ENCODE peak calls at places on chromosome 13, in nine cellular contexts. One of them, this sample, is unnamed.

GRCh38 chr13:44317752-44318550 is 55.7 kb upstream of the SERP2 start:
- DNase-seq in uterus: no peak
- DNase-seq in Kasumi-1: no peak
- DNase-seq in NCI-H345: no peak
- DNase-seq in activated naive CD8-positive, alpha-beta T cell treated with anti-CD3 and anti-CD28 coated beads for 36 hours: no peak
- DNase-seq in effector CD4-positive, alpha-beta T cell: no peak
- DNase-seq in WTC11: no peak
- DNase-seq in T1000: no peak
- DNase-seq in nephron progenitor cell: no peak
- DNase-seq in this sample: no peak

GRCh38 chr13:105342421-105342820 is 1193.0 kb downstream of the EFNB2 start:
- DNase-seq in T1000: no peak
- DNase-seq in activated naive CD8-positive, alpha-beta T cell treated with anti-CD3 and anti-CD28 coated beads for 36 hours: no peak
- DNase-seq in Kasumi-1: no peak
- DNase-seq in nephron progenitor cell: no peak
- DNase-seq in uterus: no peak
- DNase-seq in NCI-H345: no peak
- DNase-seq in WTC11: no peak
- DNase-seq in effector CD4-positive, alpha-beta T cell: no peak
- DNase-seq in this sample: no peak

GRCh38 chr13:73776137-73776785 is 357.9 kb downstream of the KLF12 start:
- DNase-seq in WTC11: no peak
- DNase-seq in uterus: no peak
- DNase-seq in T1000: no peak
- DNase-seq in nephron progenitor cell: no peak
- DNase-seq in Kasumi-1: no peak
- DNase-seq in NCI-H345: no peak
- DNase-seq in effector CD4-positive, alpha-beta T cell: no peak
- DNase-seq in activated naive CD8-positive, alpha-beta T cell treated with anti-CD3 and anti-CD28 coated beads for 36 hours: no peak
- DNase-seq in this sample: no peak

GRCh38 chr13:48977973-48978372 is 2.3 kb downstream of the FNDC3A start:
- DNase-seq in nephron progenitor cell: no peak
- DNase-seq in activated naive CD8-positive, alpha-beta T cell treated with anti-CD3 and anti-CD28 coated beads for 36 hours: no peak
- DNase-seq in Kasumi-1: peak; percentile 35
- DNase-seq in NCI-H345: no peak
- DNase-seq in uterus: no peak
- DNase-seq in T1000: no peak
- DNase-seq in WTC11: no peak
- DNase-seq in effector CD4-positive, alpha-beta T cell: no peak
- DNase-seq in this sample: no peak

GRCh38 chr13:44259045-44260042 is 114.3 kb upstream of the SERP2 start:
- DNase-seq in activated naive CD8-positive, alpha-beta T cell treated with anti-CD3 and anti-CD28 coated beads for 36 hours: peak; percentile 75
- DNase-seq in effector CD4-positive, alpha-beta T cell: peak; percentile 42
- DNase-seq in uterus: peak; percentile 46
- DNase-seq in nephron progenitor cell: no peak
- DNase-seq in NCI-H345: no peak
- DNase-seq in Kasumi-1: peak; percentile 93
- DNase-seq in WTC11: no peak
- DNase-seq in T1000: no peak
- DNase-seq in this sample: peak; percentile 95

GRCh38 chr13:30158774-30159445 is 148.4 kb downstream of the KATNAL1 start:
- DNase-seq in NCI-H345: no peak
- DNase-seq in activated naive CD8-positive, alpha-beta T cell treated with anti-CD3 and anti-CD28 coated beads for 36 hours: no peak
- DNase-seq in effector CD4-positive, alpha-beta T cell: no peak
- DNase-seq in nephron progenitor cell: no peak
- DNase-seq in WTC11: no peak
- DNase-seq in uterus: peak; percentile 51
- DNase-seq in T1000: no peak
- DNase-seq in Kasumi-1: no peak
- DNase-seq in this sample: peak; percentile 28

GRCh38 chr13:39310961-39311360 is 272.7 kb downstream of the NHLRC3 start:
- DNase-seq in activated naive CD8-positive, alpha-beta T cell treated with anti-CD3 and anti-CD28 coated beads for 36 hours: no peak
- DNase-seq in nephron progenitor cell: no peak
- DNase-seq in T1000: no peak
- DNase-seq in Kasumi-1: no peak
- DNase-seq in uterus: no peak
- DNase-seq in NCI-H345: no peak
- DNase-seq in effector CD4-positive, alpha-beta T cell: no peak
- DNase-seq in WTC11: no peak
- DNase-seq in this sample: no peak

GRCh38 chr13:44648392-44649117 is 72.4 kb upstream of the TSC22D1 start:
- DNase-seq in WTC11: no peak
- DNase-seq in uterus: no peak
- DNase-seq in nephron progenitor cell: no peak
- DNase-seq in T1000: no peak
- DNase-seq in effector CD4-positive, alpha-beta T cell: no peak
- DNase-seq in NCI-H345: no peak
- DNase-seq in Kasumi-1: peak; percentile 35
- DNase-seq in activated naive CD8-positive, alpha-beta T cell treated with anti-CD3 and anti-CD28 coated beads for 36 hours: no peak
- DNase-seq in this sample: peak; percentile 5

GRCh38 chr13:106028916-106029315 is 506.5 kb downstream of the EFNB2 start:
- DNase-seq in Kasumi-1: no peak
- DNase-seq in NCI-H345: no peak
- DNase-seq in activated naive CD8-positive, alpha-beta T cell treated with anti-CD3 and anti-CD28 coated beads for 36 hours: no peak
- DNase-seq in effector CD4-positive, alpha-beta T cell: no peak
- DNase-seq in nephron progenitor cell: no peak
- DNase-seq in uterus: no peak
- DNase-seq in T1000: no peak
- DNase-seq in WTC11: no peak
- DNase-seq in this sample: no peak

GRCh38 chr13:44758595-44759221 is 182.6 kb upstream of the TSC22D1 start:
- DNase-seq in T1000: no peak
- DNase-seq in Kasumi-1: no peak
- DNase-seq in nephron progenitor cell: no peak
- DNase-seq in uterus: no peak
- DNase-seq in WTC11: no peak
- DNase-seq in effector CD4-positive, alpha-beta T cell: no peak
- DNase-seq in NCI-H345: peak; percentile 68
- DNase-seq in activated naive CD8-positive, alpha-beta T cell treated with anti-CD3 and anti-CD28 coated beads for 36 hours: no peak
- DNase-seq in this sample: no peak

GRCh38 chr13:93307166-93307565 is 80.6 kb downstream of the GPC6 start:
- DNase-seq in nephron progenitor cell: no peak
- DNase-seq in WTC11: no peak
- DNase-seq in NCI-H345: no peak
- DNase-seq in T1000: no peak
- DNase-seq in activated naive CD8-positive, alpha-beta T cell treated with anti-CD3 and anti-CD28 coated beads for 36 hours: no peak
- DNase-seq in uterus: no peak
- DNase-seq in Kasumi-1: no peak
- DNase-seq in effector CD4-positive, alpha-beta T cell: no peak
- DNase-seq in this sample: no peak

GRCh38 chr13:74895042-74895811 is 586.7 kb downstream of the TBC1D4 start:
- DNase-seq in NCI-H345: no peak
- DNase-seq in effector CD4-positive, alpha-beta T cell: no peak
- DNase-seq in nephron progenitor cell: no peak
- DNase-seq in activated naive CD8-positive, alpha-beta T cell treated with anti-CD3 and anti-CD28 coated beads for 36 hours: no peak
- DNase-seq in Kasumi-1: peak; percentile 33
- DNase-seq in WTC11: no peak
- DNase-seq in uterus: no peak
- DNase-seq in T1000: no peak
- DNase-seq in this sample: no peak

GRCh38 chr13:66532146-66532545 is 698.0 kb downstream of the PCDH9 start:
- DNase-seq in NCI-H345: no peak
- DNase-seq in T1000: no peak
- DNase-seq in WTC11: no peak
- DNase-seq in Kasumi-1: no peak
- DNase-seq in effector CD4-positive, alpha-beta T cell: no peak
- DNase-seq in nephron progenitor cell: no peak
- DNase-seq in uterus: no peak
- DNase-seq in activated naive CD8-positive, alpha-beta T cell treated with anti-CD3 and anti-CD28 coated beads for 36 hours: no peak
- DNase-seq in this sample: no peak

GRCh38 chr13:39712626-39713025 is 57.2 kb downstream of the COG6 start:
- DNase-seq in uterus: no peak
- DNase-seq in T1000: no peak
- DNase-seq in activated naive CD8-positive, alpha-beta T cell treated with anti-CD3 and anti-CD28 coated beads for 36 hours: no peak
- DNase-seq in Kasumi-1: no peak
- DNase-seq in NCI-H345: no peak
- DNase-seq in effector CD4-positive, alpha-beta T cell: no peak
- DNase-seq in WTC11: no peak
- DNase-seq in nephron progenitor cell: no peak
- DNase-seq in this sample: no peak

GRCh38 chr13:46006688-46007452 is 45.7 kb downstream of the ZC3H13 start:
- DNase-seq in WTC11: no peak
- DNase-seq in activated naive CD8-positive, alpha-beta T cell treated with anti-CD3 and anti-CD28 coated beads for 36 hours: no peak
- DNase-seq in uterus: no peak
- DNase-seq in nephron progenitor cell: no peak
- DNase-seq in NCI-H345: no peak
- DNase-seq in Kasumi-1: no peak
- DNase-seq in T1000: no peak
- DNase-seq in effector CD4-positive, alpha-beta T cell: no peak
- DNase-seq in this sample: no peak

GRCh38 chr13:90511903-90512302 is 835.6 kb upstream of the MIR17HG start:
- DNase-seq in nephron progenitor cell: no peak
- DNase-seq in T1000: no peak
- DNase-seq in Kasumi-1: no peak
- DNase-seq in uterus: no peak
- DNase-seq in WTC11: no peak
- DNase-seq in effector CD4-positive, alpha-beta T cell: no peak
- DNase-seq in activated naive CD8-positive, alpha-beta T cell treated with anti-CD3 and anti-CD28 coated beads for 36 hours: no peak
- DNase-seq in NCI-H345: no peak
- DNase-seq in this sample: no peak

GRCh38 chr13:30681489-30682242 is 53.7 kb upstream of the ALOX5AP start:
- DNase-seq in uterus: peak; percentile 43
- DNase-seq in activated naive CD8-positive, alpha-beta T cell treated with anti-CD3 and anti-CD28 coated beads for 36 hours: no peak
- DNase-seq in T1000: peak; percentile 7
- DNase-seq in Kasumi-1: no peak
- DNase-seq in WTC11: no peak
- DNase-seq in NCI-H345: no peak
- DNase-seq in effector CD4-positive, alpha-beta T cell: no peak
- DNase-seq in nephron progenitor cell: no peak
- DNase-seq in this sample: peak; percentile 35

GRCh38 chr13:28494861-28495585 is at the start of gene FLT1:
- DNase-seq in uterus: peak; percentile 63
- DNase-seq in T1000: no peak
- DNase-seq in activated naive CD8-positive, alpha-beta T cell treated with anti-CD3 and anti-CD28 coated beads for 36 hours: peak; percentile 40
- DNase-seq in WTC11: peak; percentile 84
- DNase-seq in Kasumi-1: no peak
- DNase-seq in NCI-H345: peak; percentile 14
- DNase-seq in effector CD4-positive, alpha-beta T cell: no peak
- DNase-seq in nephron progenitor cell: peak; percentile 71
- DNase-seq in this sample: peak; percentile 72

GRCh38 chr13:114318624-114319023 is 4.3 kb downstream of the CHAMP1 start:
- DNase-seq in nephron progenitor cell: no peak
- DNase-seq in activated naive CD8-positive, alpha-beta T cell treated with anti-CD3 and anti-CD28 coated beads for 36 hours: no peak
- DNase-seq in NCI-H345: no peak
- DNase-seq in WTC11: no peak
- DNase-seq in Kasumi-1: no peak
- DNase-seq in effector CD4-positive, alpha-beta T cell: no peak
- DNase-seq in T1000: no peak
- DNase-seq in uterus: no peak
- DNase-seq in this sample: no peak

GRCh38 chr13:35891973-35892441 is 239.2 kb downstream of the DCLK1 start:
- DNase-seq in uterus: no peak
- DNase-seq in effector CD4-positive, alpha-beta T cell: no peak
- DNase-seq in NCI-H345: no peak
- DNase-seq in Kasumi-1: no peak
- DNase-seq in T1000: no peak
- DNase-seq in WTC11: no peak
- DNase-seq in nephron progenitor cell: no peak
- DNase-seq in activated naive CD8-positive, alpha-beta T cell treated with anti-CD3 and anti-CD28 coated beads for 36 hours: no peak
- DNase-seq in this sample: no peak

GRCh38 chr13:113862766-113863510 is 938 bp downstream of the GAS6 start:
- DNase-seq in WTC11: peak; percentile 55
- DNase-seq in uterus: no peak
- DNase-seq in effector CD4-positive, alpha-beta T cell: no peak
- DNase-seq in T1000: no peak
- DNase-seq in Kasumi-1: no peak
- DNase-seq in nephron progenitor cell: peak; percentile 53
- DNase-seq in NCI-H345: peak; percentile 50
- DNase-seq in activated naive CD8-positive, alpha-beta T cell treated with anti-CD3 and anti-CD28 coated beads for 36 hours: no peak
- DNase-seq in this sample: no peak

GRCh38 chr13:59439776-59440428 is 723.8 kb downstream of the DIAPH3 start:
- DNase-seq in uterus: no peak
- DNase-seq in NCI-H345: no peak
- DNase-seq in Kasumi-1: no peak
- DNase-seq in effector CD4-positive, alpha-beta T cell: no peak
- DNase-seq in nephron progenitor cell: no peak
- DNase-seq in activated naive CD8-positive, alpha-beta T cell treated with anti-CD3 and anti-CD28 coated beads for 36 hours: no peak
- DNase-seq in WTC11: no peak
- DNase-seq in T1000: no peak
- DNase-seq in this sample: no peak

GRCh38 chr13:43284162-43284561 is 260.8 kb downstream of the DNAJC15 start:
- DNase-seq in Kasumi-1: no peak
- DNase-seq in activated naive CD8-positive, alpha-beta T cell treated with anti-CD3 and anti-CD28 coated beads for 36 hours: no peak
- DNase-seq in WTC11: no peak
- DNase-seq in NCI-H345: no peak
- DNase-seq in effector CD4-positive, alpha-beta T cell: no peak
- DNase-seq in nephron progenitor cell: no peak
- DNase-seq in uterus: no peak
- DNase-seq in T1000: no peak
- DNase-seq in this sample: no peak

GRCh38 chr13:99269627-99270252 is 11.6 kb upstream of the GPR18 start:
- DNase-seq in T1000: no peak
- DNase-seq in uterus: no peak
- DNase-seq in nephron progenitor cell: no peak
- DNase-seq in NCI-H345: peak; percentile 9
- DNase-seq in effector CD4-positive, alpha-beta T cell: no peak
- DNase-seq in WTC11: no peak
- DNase-seq in Kasumi-1: peak; percentile 78
- DNase-seq in activated naive CD8-positive, alpha-beta T cell treated with anti-CD3 and anti-CD28 coated beads for 36 hours: no peak
- DNase-seq in this sample: peak; percentile 65

GRCh38 chr13:30806784-30807183 is 71.4 kb downstream of the ALOX5AP start:
- DNase-seq in activated naive CD8-positive, alpha-beta T cell treated with anti-CD3 and anti-CD28 coated beads for 36 hours: no peak
- DNase-seq in uterus: no peak
- DNase-seq in T1000: no peak
- DNase-seq in WTC11: no peak
- DNase-seq in Kasumi-1: peak; percentile 19
- DNase-seq in NCI-H345: no peak
- DNase-seq in nephron progenitor cell: no peak
- DNase-seq in effector CD4-positive, alpha-beta T cell: no peak
- DNase-seq in this sample: peak; percentile 25

GRCh38 chr13:81393686-81394085 is 1052.8 kb upstream of the SPRY2 start:
- DNase-seq in effector CD4-positive, alpha-beta T cell: no peak
- DNase-seq in T1000: no peak
- DNase-seq in WTC11: no peak
- DNase-seq in uterus: no peak
- DNase-seq in NCI-H345: no peak
- DNase-seq in activated naive CD8-positive, alpha-beta T cell treated with anti-CD3 and anti-CD28 coated beads for 36 hours: no peak
- DNase-seq in Kasumi-1: no peak
- DNase-seq in nephron progenitor cell: no peak
- DNase-seq in this sample: no peak

This sample was measured in NB4.